ENCODE peak calls at places on chromosomes 2 and 18, in six cellular contexts. G is transverse colon, S is tibial nerve, X is natural killer cell, F is endothelial cell, D is BJ. K is an unnamed sample.

GRCh38 chr2:161576421-161576820 is 47.8 kb upstream of the SLC4A10 start:
- DNase-seq in S (no peak), D (no peak), X (no peak), G (no peak), F (peak; percentile 10), K (no peak)

GRCh38 chr2:45993476-45993991 is 303.7 kb upstream of the EPAS1 start:
- DNase-seq in X (peak; percentile 30), S (peak; percentile 91), G (peak; percentile 71), D (no peak), F (peak; percentile 73), K (no peak)

GRCh38 chr18:49612515-49613033 is 50.7 kb downstream of the LIPG start:
- DNase-seq in D (no peak), F (no peak), S (no peak), X (no peak), G (no peak), K (no peak)

GRCh38 chr2:216554286-216554685 is 55.6 kb downstream of the RPL37A start:
- DNase-seq in D (no peak), S (no peak), G (no peak), F (no peak), X (peak; percentile 34), K (no peak)

GRCh38 chr2:120367649-120368048 is 21.7 kb downstream of the INHBB start:
- DNase-seq in G (no peak), S (no peak), X (no peak), D (no peak), F (no peak), K (no peak)

GRCh38 chr18:43965691-43966090 is 688.4 kb upstream of the SYT4 start:
- DNase-seq in S (no peak), X (no peak), D (no peak), G (no peak), F (no peak), K (no peak)

GRCh38 chr2:227450921-227451654 is 20.9 kb upstream of the AGFG1 start:
- DNase-seq in S (peak; percentile 12), D (no peak), X (no peak), F (no peak), G (no peak), K (no peak)

GRCh38 chr18:63890950-63891304 is 3.4 kb downstream of the SERPINB2 start:
- DNase-seq in D (no peak), X (no peak), G (no peak), F (no peak), S (no peak), K (no peak)

GRCh38 chr2:43265006-43265770 is 38.8 kb upstream of the ZFP36L2 start:
- DNase-seq in F (no peak), S (no peak), G (no peak), X (no peak), D (no peak), K (no peak)

GRCh38 chr2:42859006-42859552 is 66.7 kb upstream of the HAAO start:
- DNase-seq in S (peak; percentile 92), G (peak; percentile 84), X (peak; percentile 49), D (no peak), F (peak; percentile 82), K (peak; percentile 84)

GRCh38 chr2:179226203-179226960 is 38.2 kb downstream of the SESTD1 start:
- DNase-seq in X (no peak), S (no peak), F (no peak), D (no peak), G (no peak), K (no peak)

GRCh38 chr18:73790582-73790981 is 357.1 kb downstream of the FBXO15 start:
- DNase-seq in F (no peak), G (no peak), D (no peak), S (no peak), X (no peak), K (no peak)

GRCh38 chr18:26004827-26005226 is 85.6 kb downstream of the SS18 start:
- DNase-seq in S (no peak), G (no peak), X (no peak), D (no peak), F (no peak), K (no peak)

GRCh38 chr2:219551412-219551811 is 7.6 kb downstream of the TMEM198 start:
- DNase-seq in S (no peak), F (no peak), X (no peak), D (no peak), G (no peak), K (no peak)

GRCh38 chr18:75336767-75337166 is 90.7 kb downstream of the SMIM21 start:
- DNase-seq in F (no peak), X (no peak), G (no peak), D (no peak), S (no peak), K (no peak)

GRCh38 chr2:128734521-128735295 is 416.0 kb upstream of the HS6ST1 start:
- DNase-seq in X (no peak), D (no peak), S (no peak), F (no peak), G (no peak), K (no peak)

GRCh38 chr2:46970334-46971288 is 55.0 kb upstream of the MCFD2 start:
- DNase-seq in G (peak; percentile 87), X (no peak), D (no peak), F (no peak), S (peak; percentile 57), K (no peak)

GRCh38 chr18:74498712-74499629 is 2.8 kb downstream of the CNDP2 start:
- DNase-seq in X (peak; percentile 73), D (no peak), S (peak; percentile 25), G (peak; percentile 71), F (no peak), K (no peak)

GRCh38 chr2:223943561-223944008 is 1.6 kb downstream of the WDFY1 start:
- DNase-seq in F (no peak), D (no peak), X (no peak), S (no peak), G (peak; percentile 79), K (no peak)

GRCh38 chr18:72675394-72675793 is 131.3 kb upstream of the CBLN2 start:
- DNase-seq in X (no peak), D (no peak), F (no peak), S (no peak), G (no peak), K (no peak)

GRCh38 chr2:8219631-8220393 is 462.0 kb upstream of the ID2 start:
- DNase-seq in F (no peak), G (no peak), X (no peak), D (no peak), S (no peak), K (no peak)

GRCh38 chr2:23602113-23602512 is 217.1 kb downstream of the KLHL29 start:
- DNase-seq in D (peak; percentile 70), F (no peak), G (peak; percentile 55), S (no peak), X (no peak), K (no peak)

GRCh38 chr18:57833441-57834101 is 30.5 kb upstream of the ATP8B1 start:
- DNase-seq in D (no peak), G (no peak), S (no peak), F (no peak), X (no peak), K (no peak)

GRCh38 chr2:41914936-41915335 is 132.9 kb upstream of the PKDCC start:
- DNase-seq in G (no peak), S (no peak), F (no peak), D (no peak), X (no peak), K (no peak)

GRCh38 chr2:182101263-182101662 is 115.6 kb downstream of the PPP1R1C start:
- DNase-seq in F (no peak), S (no peak), X (no peak), D (no peak), G (no peak), K (no peak)

GRCh38 chr2:20676353-20677215 is 9.6 kb downstream of the GDF7 start:
- DNase-seq in D (no peak), X (no peak), S (no peak), G (peak; percentile 56), F (no peak), K (no peak)
- TF ChIP-seq CTCF in D (no peak), X (no peak), S (peak; percentile 9), G (peak; percentile 35), F (peak; percentile 16), K (no peak)

GRCh38 chr2:10910625-10911024 is 1.1 kb upstream of the KCNF1 start:
- DNase-seq in G (no peak), X (no peak), D (no peak), F (no peak), S (no peak), K (no peak)

GRCh38 chr2:10912076-10912731 is 470 bp downstream of the KCNF1 start:
- DNase-seq in F (no peak), S (no peak), G (no peak), D (no peak), X (no peak), K (no peak)

GRCh38 chr2:10912796-10913445 is 1.2 kb downstream of the KCNF1 start:
- DNase-seq in D (no peak), G (no peak), X (no peak), F (no peak), S (no peak), K (no peak)

GRCh38 chr2:10909996-10910341 is 1.8 kb upstream of the KCNF1 start:
- DNase-seq in D (no peak), S (no peak), X (no peak), F (no peak), G (no peak), K (no peak)

GRCh38 chr2:10911291-10912075 is at the start of gene KCNF1:
- DNase-seq in S (no peak), D (no peak), G (no peak), X (no peak), F (peak; percentile 70), K (no peak)
- TF ChIP-seq CTCF in S (no peak), D (peak; percentile 35), G (no peak), X (no peak), F (no peak), K (peak; percentile 62)

GRCh38 chr2:144322379-144322778 is 197.5 kb downstream of the ZEB2 start:
- DNase-seq in X (no peak), D (peak; percentile 15), G (no peak), S (no peak), F (no peak), K (no peak)

GRCh38 chr2:144317071-144317738 is 202.7 kb downstream of the ZEB2 start:
- DNase-seq in F (no peak), S (no peak), D (no peak), X (no peak), G (no peak), K (no peak)

GRCh38 chr2:144323946-144324345 is 196.0 kb downstream of the ZEB2 start:
- DNase-seq in X (no peak), D (no peak), S (no peak), G (no peak), F (no peak), K (no peak)

GRCh38 chr2:144324446-144325045 is 195.4 kb downstream of the ZEB2 start:
- DNase-seq in S (no peak), X (no peak), G (no peak), D (no peak), F (no peak), K (no peak)

DNA sequence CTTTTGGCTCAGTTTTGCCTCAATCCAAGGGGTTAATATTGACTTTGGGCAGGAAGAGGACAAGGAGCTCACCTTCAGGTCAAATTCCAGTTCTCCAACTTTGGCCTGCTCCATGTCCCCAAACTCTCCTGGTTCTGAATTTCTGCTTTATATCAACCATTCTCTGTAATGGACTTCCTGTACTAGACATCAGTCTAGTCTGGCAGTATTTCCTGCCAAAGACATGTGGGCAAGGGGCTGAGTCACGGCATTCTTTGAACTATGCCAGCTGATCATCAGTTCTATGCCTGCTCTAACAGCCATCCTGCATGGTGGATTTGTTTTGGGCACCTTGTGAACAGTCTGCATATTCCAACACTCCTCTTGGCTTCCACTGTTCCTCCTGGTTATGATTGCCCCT is 199.4 kb downstream of the ZEB2 start:
- DNase-seq in X (peak; percentile 28), G (no peak), S (no peak), F (no peak), D (no peak), K (no peak)
- TF ChIP-seq CTCF in X (no peak), G (no peak), S (no peak), F (no peak), D (no peak), K (no peak)

GRCh38 chr2:172021074-172021931 is 21.6 kb downstream of the METAP1D start:
- DNase-seq in G (no peak), D (no peak), F (no peak), X (no peak), S (no peak), K (no peak)
- TF ChIP-seq CTCF in G (no peak), D (no peak), F (no peak), X (no peak), S (no peak), K (peak; percentile 44)

K was measured in type B pancreatic cell.